ENCODE peak calls at places on chromosome 4, in four cellular contexts. One of them, this sample, is unnamed.

GRCh38 chr4:156255608-156256007 is 301.9 kb upstream of the CTSO start:
- DNase-seq in colonic mucosa: no peak
- DNase-seq in CD8-positive, alpha-beta T cell: no peak
- DNase-seq in DND-41: no peak
- DNase-seq in this sample: no peak

GRCh38 chr4:109009909-109010308 is 247.1 kb upstream of the ETNPPL start:
- DNase-seq in CD8-positive, alpha-beta T cell: no peak
- DNase-seq in colonic mucosa: no peak
- DNase-seq in DND-41: no peak
- DNase-seq in this sample: peak

GRCh38 chr4:78428996-78429395 is 122.6 kb upstream of the ANXA3 start:
- DNase-seq in CD8-positive, alpha-beta T cell: no peak
- DNase-seq in DND-41: no peak
- DNase-seq in colonic mucosa: no peak
- DNase-seq in this sample: no peak

GRCh38 chr4:151418385-151418784 is 9.4 kb downstream of the FHIP1A start:
- DNase-seq in colonic mucosa: peak
- DNase-seq in DND-41: no peak
- DNase-seq in CD8-positive, alpha-beta T cell: no peak
- DNase-seq in this sample: peak

GRCh38 chr4:83731609-83732008 is 195.7 kb downstream of the GPAT3 start:
- DNase-seq in CD8-positive, alpha-beta T cell: no peak
- DNase-seq in colonic mucosa: no peak
- DNase-seq in DND-41: no peak
- DNase-seq in this sample: no peak

GRCh38 chr4:16269742-16270522 is 43.7 kb upstream of the TAPT1 start:
- DNase-seq in DND-41: no peak
- DNase-seq in CD8-positive, alpha-beta T cell: no peak
- DNase-seq in colonic mucosa: no peak
- DNase-seq in this sample: peak

GRCh38 chr4:20313237-20314030 is 61.7 kb downstream of the SLIT2 start:
- DNase-seq in CD8-positive, alpha-beta T cell: no peak
- DNase-seq in DND-41: no peak
- DNase-seq in colonic mucosa: peak
- DNase-seq in this sample: no peak

GRCh38 chr4:121662225-121662624 is 34.6 kb downstream of the ANXA5 start:
- DNase-seq in colonic mucosa: no peak
- DNase-seq in DND-41: no peak
- DNase-seq in CD8-positive, alpha-beta T cell: no peak
- DNase-seq in this sample: no peak

GRCh38 chr4:72531322-72531721 is 37.7 kb downstream of the ADAMTS3 start:
- DNase-seq in colonic mucosa: no peak
- DNase-seq in DND-41: no peak
- DNase-seq in CD8-positive, alpha-beta T cell: no peak
- DNase-seq in this sample: no peak

GRCh38 chr4:40856836-40857362 is 107.1 kb downstream of the NSUN7 start:
- DNase-seq in colonic mucosa: peak
- DNase-seq in CD8-positive, alpha-beta T cell: peak
- DNase-seq in DND-41: no peak
- DNase-seq in this sample: no peak

GRCh38 chr4:183757105-183757504 is 98.0 kb downstream of the TRAPPC11 start:
- DNase-seq in colonic mucosa: no peak
- DNase-seq in DND-41: no peak
- DNase-seq in CD8-positive, alpha-beta T cell: no peak
- DNase-seq in this sample: no peak

GRCh38 chr4:182928061-182928460 is 10.9 kb upstream of the DCTD start:
- DNase-seq in CD8-positive, alpha-beta T cell: no peak
- DNase-seq in DND-41: no peak
- DNase-seq in colonic mucosa: no peak
- DNase-seq in this sample: no peak

GRCh38 chr4:74659576-74660411 is 134.5 kb downstream of the BTC start:
- DNase-seq in DND-41: no peak
- DNase-seq in colonic mucosa: peak
- DNase-seq in CD8-positive, alpha-beta T cell: no peak
- DNase-seq in this sample: peak

GRCh38 chr4:188113156-188113555 is 3.8 kb upstream of the TRIML2 start:
- DNase-seq in colonic mucosa: no peak
- DNase-seq in CD8-positive, alpha-beta T cell: no peak
- DNase-seq in DND-41: no peak
- DNase-seq in this sample: no peak

GRCh38 chr4:76780781-76781697 is 116.9 kb downstream of the SOWAHB start:
- DNase-seq in DND-41: no peak
- DNase-seq in colonic mucosa: no peak
- DNase-seq in CD8-positive, alpha-beta T cell: no peak
- DNase-seq in this sample: no peak

GRCh38 chr4:182449186-182449880 is 206.1 kb downstream of the TENM3 start:
- DNase-seq in colonic mucosa: peak
- DNase-seq in CD8-positive, alpha-beta T cell: no peak
- DNase-seq in DND-41: no peak
- DNase-seq in this sample: no peak

GRCh38 chr4:176498857-176499256 is 179.1 kb downstream of the SPCS3 start:
- DNase-seq in colonic mucosa: no peak
- DNase-seq in CD8-positive, alpha-beta T cell: no peak
- DNase-seq in DND-41: no peak
- DNase-seq in this sample: no peak

GRCh38 chr4:76640252-76640925 is 205.4 kb downstream of the SHROOM3 start:
- DNase-seq in CD8-positive, alpha-beta T cell: no peak
- DNase-seq in colonic mucosa: no peak
- DNase-seq in DND-41: no peak
- DNase-seq in this sample: no peak

GRCh38 chr4:40918330-40918729 is 168.6 kb downstream of the NSUN7 start:
- DNase-seq in colonic mucosa: peak
- DNase-seq in CD8-positive, alpha-beta T cell: no peak
- DNase-seq in DND-41: no peak
- DNase-seq in this sample: peak

GRCh38 chr4:88514557-88515511 is 8.7 kb downstream of the PYURF start:
- DNase-seq in DND-41: no peak
- DNase-seq in CD8-positive, alpha-beta T cell: no peak
- DNase-seq in colonic mucosa: no peak
- DNase-seq in this sample: no peak

GRCh38 chr4:61750810-61751209 is 550.7 kb downstream of the ADGRL3 start:
- DNase-seq in DND-41: no peak
- DNase-seq in CD8-positive, alpha-beta T cell: no peak
- DNase-seq in colonic mucosa: no peak
- DNase-seq in this sample: no peak

GRCh38 chr4:184012937-184013336 is 107.8 kb downstream of the STOX2 start:
- DNase-seq in colonic mucosa: no peak
- DNase-seq in CD8-positive, alpha-beta T cell: no peak
- DNase-seq in DND-41: peak
- DNase-seq in this sample: no peak

GRCh38 chr4:75235359-75235951 is 278.7 kb downstream of the RCHY1 start:
- DNase-seq in DND-41: no peak
- DNase-seq in colonic mucosa: no peak
- DNase-seq in CD8-positive, alpha-beta T cell: no peak
- DNase-seq in this sample: no peak

GRCh38 chr4:175770555-175770954 is 41.5 kb downstream of the GPM6A start:
- DNase-seq in colonic mucosa: no peak
- DNase-seq in CD8-positive, alpha-beta T cell: no peak
- DNase-seq in DND-41: no peak
- DNase-seq in this sample: no peak

GRCh38 chr4:10639100-10639499 is 45.5 kb downstream of the CLNK start:
- DNase-seq in DND-41: no peak
- DNase-seq in CD8-positive, alpha-beta T cell: no peak
- DNase-seq in colonic mucosa: no peak
- DNase-seq in this sample: no peak

GRCh38 chr4:173990879-173991231 is 292.6 kb downstream of the FBXO8 start:
- DNase-seq in colonic mucosa: peak
- DNase-seq in DND-41: no peak
- DNase-seq in CD8-positive, alpha-beta T cell: no peak
- DNase-seq in this sample: no peak

GRCh38 chr4:153488719-153489384 is 22.7 kb downstream of the TMEM131L start:
- DNase-seq in DND-41: peak
- DNase-seq in CD8-positive, alpha-beta T cell: peak
- DNase-seq in colonic mucosa: no peak
- DNase-seq in this sample: no peak

GRCh38 chr4:87497141-87497540 is 32.0 kb downstream of the SPARCL1 start:
- DNase-seq in colonic mucosa: no peak
- DNase-seq in CD8-positive, alpha-beta T cell: no peak
- DNase-seq in DND-41: no peak
- DNase-seq in this sample: no peak

GRCh38 chr4:978957-979701 is 5.8 kb upstream of the DGKQ start:
- DNase-seq in colonic mucosa: no peak
- DNase-seq in DND-41: no peak
- DNase-seq in CD8-positive, alpha-beta T cell: peak
- DNase-seq in this sample: no peak

GRCh38 chr4:139555705-139556070 is 331 bp downstream of the SETD7 start:
- DNase-seq in DND-41: no peak
- DNase-seq in CD8-positive, alpha-beta T cell: no peak
- DNase-seq in colonic mucosa: peak
- DNase-seq in this sample: no peak

GRCh38 chr4:17567267-17567666 is 9.7 kb upstream of the LAP3 start:
- DNase-seq in colonic mucosa: no peak
- DNase-seq in CD8-positive, alpha-beta T cell: no peak
- DNase-seq in DND-41: no peak
- DNase-seq in this sample: no peak

GRCh38 chr4:87032884-87033533 is 98.2 kb downstream of the AFF1 start:
- DNase-seq in colonic mucosa: no peak
- DNase-seq in DND-41: no peak
- DNase-seq in CD8-positive, alpha-beta T cell: no peak
- DNase-seq in this sample: no peak

GRCh38 chr4:17701882-17702281 is 79.5 kb downstream of the FAM184B start:
- DNase-seq in DND-41: no peak
- DNase-seq in CD8-positive, alpha-beta T cell: no peak
- DNase-seq in colonic mucosa: no peak
- DNase-seq in this sample: no peak

GRCh38 chr4:181202249-181202648 is 1041.0 kb upstream of the TENM3 start:
- DNase-seq in DND-41: no peak
- DNase-seq in colonic mucosa: no peak
- DNase-seq in CD8-positive, alpha-beta T cell: no peak
- DNase-seq in this sample: no peak

DNA sequence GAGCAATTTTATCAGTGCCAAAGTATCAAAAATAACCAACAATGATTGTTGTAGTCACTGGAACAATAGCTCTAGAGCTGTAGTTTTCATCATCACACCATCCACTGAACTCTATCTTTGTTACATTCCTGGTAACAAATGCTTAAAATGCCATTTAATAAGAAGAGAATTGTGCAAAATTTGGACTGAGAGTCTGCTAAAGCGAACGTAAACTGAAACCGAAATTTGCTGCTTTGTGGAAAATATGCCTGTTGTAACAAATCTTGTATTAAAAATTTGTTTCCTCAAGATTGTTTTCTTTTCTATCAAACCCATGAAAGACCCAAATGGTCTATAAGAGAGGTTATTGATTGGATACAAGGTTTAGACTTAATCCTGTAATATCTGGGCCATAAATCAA is 109.3 kb upstream of the TECRL start:
- DNase-seq in DND-41: no peak
- DNase-seq in CD8-positive, alpha-beta T cell: no peak
- DNase-seq in colonic mucosa: no peak
- DNase-seq in this sample: no peak
- H3K4me3 ChIP-seq in DND-41: no peak
- H3K4me3 ChIP-seq in CD8-positive, alpha-beta T cell: no peak
- H3K4me3 ChIP-seq in colonic mucosa: no peak
- H3K4me3 ChIP-seq in this sample: no peak

GRCh38 chr4:6071191-6071958 is 53.1 kb upstream of the C4orf50 start:
- DNase-seq in DND-41: no peak
- DNase-seq in colonic mucosa: no peak
- DNase-seq in CD8-positive, alpha-beta T cell: no peak
- DNase-seq in this sample: no peak
- TF ChIP-seq CTCF in DND-41: no peak
- TF ChIP-seq CTCF in colonic mucosa: no peak
- TF ChIP-seq CTCF in CD8-positive, alpha-beta T cell: no peak
- TF ChIP-seq CTCF in this sample: no peak

GRCh38 chr4:123043013-123043412 is 120.6 kb upstream of the NUDT6 start:
- DNase-seq in CD8-positive, alpha-beta T cell: no peak
- DNase-seq in colonic mucosa: no peak
- DNase-seq in DND-41: no peak
- DNase-seq in this sample: no peak
- H3K4me3 ChIP-seq in CD8-positive, alpha-beta T cell: no peak
- H3K4me3 ChIP-seq in colonic mucosa: no peak
- H3K4me3 ChIP-seq in DND-41: no peak
- H3K4me3 ChIP-seq in this sample: no peak

GRCh38 chr4:8258813-8259212 is 10.7 kb upstream of the HTRA3 start:
- DNase-seq in colonic mucosa: no peak
- DNase-seq in CD8-positive, alpha-beta T cell: no peak
- DNase-seq in DND-41: no peak
- DNase-seq in this sample: no peak

GRCh38 chr4:8261851-8262535 is 7.6 kb upstream of the HTRA3 start:
- DNase-seq in CD8-positive, alpha-beta T cell: no peak
- DNase-seq in colonic mucosa: no peak
- DNase-seq in DND-41: no peak
- DNase-seq in this sample: no peak

GRCh38 chr4:8259743-8260430 is 9.7 kb upstream of the HTRA3 start:
- DNase-seq in CD8-positive, alpha-beta T cell: no peak
- DNase-seq in colonic mucosa: no peak
- DNase-seq in DND-41: no peak
- DNase-seq in this sample: no peak

GRCh38 chr4:8262637-8263322 is 6.8 kb upstream of the HTRA3 start:
- DNase-seq in colonic mucosa: no peak
- DNase-seq in DND-41: no peak
- DNase-seq in CD8-positive, alpha-beta T cell: no peak
- DNase-seq in this sample: no peak

GRCh38 chr4:8260656-8261111 is 8.9 kb upstream of the HTRA3 start:
- DNase-seq in DND-41: no peak
- DNase-seq in colonic mucosa: no peak
- DNase-seq in CD8-positive, alpha-beta T cell: no peak
- DNase-seq in this sample: no peak
- TF ChIP-seq CTCF in DND-41: no peak
- TF ChIP-seq CTCF in colonic mucosa: no peak
- TF ChIP-seq CTCF in CD8-positive, alpha-beta T cell: no peak
- TF ChIP-seq CTCF in this sample: no peak

DNA sequence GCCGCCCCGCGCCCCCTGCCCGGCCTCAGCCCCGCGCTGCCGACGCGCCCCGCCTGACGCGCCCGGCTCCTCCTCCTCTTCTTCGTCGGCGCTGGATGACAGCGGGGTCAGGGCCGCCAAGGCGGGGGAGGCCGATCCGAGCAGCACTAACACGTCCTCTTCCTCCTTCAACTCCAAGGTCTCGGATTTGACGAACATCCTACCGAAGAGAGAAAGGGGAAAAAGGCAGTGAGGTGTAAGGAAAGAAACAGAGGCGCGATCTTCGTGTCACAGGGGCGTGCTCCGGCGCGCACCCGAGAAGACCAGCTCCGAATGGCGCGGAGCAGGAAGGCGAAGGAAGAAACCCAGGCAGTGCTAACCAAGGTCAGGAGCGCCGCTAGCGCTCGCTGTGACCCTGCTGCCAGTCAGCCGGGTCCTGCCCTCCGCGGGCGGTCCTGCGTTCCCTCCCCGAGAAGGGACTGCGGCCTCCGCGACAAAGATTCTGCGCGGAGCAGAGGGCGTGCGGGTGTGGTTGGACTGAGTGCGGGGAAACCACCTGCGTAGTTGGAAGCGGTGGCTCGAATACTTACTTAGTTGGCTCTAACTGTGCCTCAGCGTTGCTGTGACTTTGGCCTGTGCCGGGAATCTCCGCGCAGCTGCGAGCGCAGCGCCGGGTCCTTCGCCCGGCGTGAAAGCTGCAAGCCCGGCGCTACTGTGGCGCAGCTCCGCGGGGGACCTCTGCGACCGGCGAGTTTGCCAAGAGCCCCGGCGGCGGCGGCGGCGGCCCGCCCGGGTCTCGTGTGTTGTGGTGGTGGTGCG is 503 bp downstream of the NEUROG2 start:
- DNase-seq in colonic mucosa: no peak
- DNase-seq in DND-41: no peak
- DNase-seq in CD8-positive, alpha-beta T cell: peak
- DNase-seq in this sample: no peak
- H3K4me3 ChIP-seq in colonic mucosa: peak
- H3K4me3 ChIP-seq in DND-41: no peak
- H3K4me3 ChIP-seq in CD8-positive, alpha-beta T cell: peak
- H3K4me3 ChIP-seq in this sample: peak

This sample was measured in AG04449.